ENCODE peak calls at places on chromosome 12, in five cellular contexts. L, Z, F, J and X are unnamed samples.

GRCh38 chr12:105485926-105486325 is 155.4 kb downstream of the C12orf75 start:
- DNase-seq in L (no peak), Z (no peak), F (no peak), J (no peak), X (no peak)

GRCh38 chr12:58765653-58766554 is 154.4 kb downstream of the LRIG3 start:
- DNase-seq in L (no peak), Z (no peak), F (no peak), J (no peak), X (no peak)

GRCh38 chr12:54561164-54561563 is 11.8 kb downstream of the PDE1B start:
- DNase-seq in L (no peak), Z (no peak), F (peak; percentile 50), J (no peak), X (no peak)

GRCh38 chr12:54030889-54031860 is 1.7 kb upstream of the HOXC5 start:
- DNase-seq in L (no peak), Z (no peak), F (peak; percentile 51), J (no peak), X (no peak)

GRCh38 chr12:26378721-26379120 is 183.3 kb downstream of the SSPN start:
- DNase-seq in L (no peak), Z (no peak), F (peak; percentile 46), J (no peak), X (no peak)

GRCh38 chr12:94988471-94988870 is 15.0 kb downstream of the NDUFA12 start:
- DNase-seq in L (no peak), Z (no peak), F (no peak), J (no peak), X (no peak)

GRCh38 chr12:50615534-50616296 is 110.9 kb downstream of the DIP2B start:
- DNase-seq in L (no peak), Z (no peak), F (no peak), J (no peak), X (no peak)

GRCh38 chr12:112179936-112180335 is 54.6 kb downstream of the TRAFD1 start:
- DNase-seq in L (no peak), Z (no peak), F (no peak), J (no peak), X (no peak)

GRCh38 chr12:117679776-117680175 is 289.0 kb downstream of the KSR2 start:
- DNase-seq in L (no peak), Z (no peak), F (no peak), J (no peak), X (no peak)

GRCh38 chr12:12899530-12900380 is 8.4 kb downstream of the GPRC5A start:
- DNase-seq in L (peak; percentile 79), Z (no peak), F (no peak), J (peak; percentile 71), X (peak; percentile 86)

GRCh38 chr12:4909397-4909733 is 340 bp upstream of the KCNA1 start:
- DNase-seq in L (no peak), Z (no peak), F (no peak), J (no peak), X (no peak)

GRCh38 chr12:62803756-62804155 is 131.2 kb downstream of the PPM1H start:
- DNase-seq in L (no peak), Z (no peak), F (no peak), J (no peak), X (no peak)

GRCh38 chr12:48903363-48903981 is 21.8 kb downstream of the FKBP11 start:
- DNase-seq in L (no peak), Z (no peak), F (no peak), J (no peak), X (no peak)
- H3K4me3 ChIP-seq in L (no peak overlapping the region), Z (peak overlapping the region; percentile 10), F (peak overlapping the region; percentile 13), J (peak overlapping the region; percentile 4), X (no peak overlapping the region)

DNA sequence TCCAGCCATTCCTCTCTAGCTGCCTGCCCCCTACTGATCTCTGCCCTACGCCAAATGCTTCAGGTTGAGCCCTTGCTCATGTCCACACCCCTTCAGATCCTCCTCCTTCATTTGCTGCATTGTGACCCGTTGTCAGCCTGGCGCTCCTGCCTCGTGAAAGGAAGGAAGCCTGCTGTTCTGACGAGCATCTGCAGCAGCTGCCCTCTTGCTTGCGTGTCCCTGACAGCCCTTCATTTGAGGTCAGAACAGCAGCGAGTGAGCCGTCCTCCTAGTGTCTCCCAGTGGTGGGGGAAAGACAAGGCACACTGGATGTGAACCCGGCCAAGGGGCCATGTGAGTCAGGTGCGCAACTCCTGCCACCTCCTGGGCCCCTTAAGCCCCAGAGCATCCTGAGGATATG is 3.0 kb upstream of the PIANP start:
- DNase-seq in L (no peak), Z (no peak), F (no peak), J (no peak), X (no peak)
- TF ChIP-seq CTCF in L (no peak), Z (no peak), F (no peak), J (peak; percentile 4), X (no peak)

DNA sequence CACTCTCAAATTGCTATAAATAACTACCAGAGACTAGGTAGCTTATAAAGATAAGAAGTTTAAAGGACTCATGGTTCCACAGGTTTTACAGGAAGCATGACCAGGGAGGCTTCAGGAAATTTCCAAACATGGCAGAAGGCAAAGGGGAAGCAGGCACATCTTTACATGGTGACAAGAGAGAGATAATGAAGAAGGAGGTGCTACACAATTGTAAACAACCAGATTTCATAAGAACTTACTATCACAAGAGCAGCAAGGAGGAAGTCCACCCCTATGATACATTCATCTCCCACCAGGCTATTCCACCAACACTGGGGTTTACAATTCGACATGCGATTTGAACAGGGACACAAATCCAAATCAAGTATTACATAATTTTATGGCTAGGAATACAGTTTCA is 257.7 kb downstream of the BTG1 start:
- DNase-seq in L (no peak), Z (no peak), F (no peak), J (no peak), X (no peak)
- H3K4me3 ChIP-seq in L (no peak overlapping the region), Z (no peak overlapping the region), F (no peak overlapping the region), J (no peak overlapping the region), X (no peak overlapping the region)

DNA sequence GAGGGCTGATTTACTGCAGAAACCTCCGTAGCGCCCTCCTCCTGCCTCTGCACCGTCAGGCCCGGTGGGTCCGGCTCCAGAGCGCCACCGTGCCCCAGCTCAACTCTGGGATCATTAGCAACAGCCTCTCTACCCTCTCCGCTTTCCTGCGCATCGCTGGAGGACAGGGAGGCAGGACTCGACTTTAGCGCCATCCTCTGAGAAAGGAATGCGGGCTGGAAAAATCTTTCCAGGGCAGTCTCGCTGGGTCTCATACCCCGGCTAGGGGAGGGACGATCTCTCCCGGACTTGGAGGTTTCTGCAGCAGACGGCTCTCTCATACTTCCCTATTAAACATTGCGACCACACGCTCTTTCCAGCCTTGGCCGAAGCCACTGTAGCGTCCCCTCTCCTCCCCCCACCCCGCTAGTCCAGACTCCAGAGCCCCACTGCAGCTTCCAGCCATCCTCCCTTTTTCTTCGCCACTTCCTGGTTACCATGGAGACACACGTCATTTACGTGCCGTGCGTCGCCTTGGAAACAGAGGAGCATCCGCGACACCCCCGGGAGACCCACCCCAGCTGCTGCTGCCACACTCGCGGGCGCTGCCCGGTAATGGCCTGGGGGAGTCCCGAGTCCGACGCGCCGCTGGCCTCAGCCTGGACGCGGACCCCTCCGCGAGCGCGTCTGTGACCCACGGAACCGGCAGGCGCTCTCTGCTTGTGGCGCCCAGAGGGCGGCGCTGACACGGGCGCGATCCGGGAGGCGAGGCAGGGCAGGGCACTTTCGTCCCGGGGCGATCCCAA is at the start of gene CCDC184:
- DNase-seq in L (no peak), Z (peak; percentile 41), F (peak; percentile 87), J (peak; percentile 75), X (no peak)
- TF ChIP-seq CTCF in L (peak; percentile 42), Z (no peak), F (no peak), J (peak; percentile 63), X (peak; percentile 60)

GRCh38 chr12:132204064-132204821 is 60.0 kb downstream of the NOC4L start:
- DNase-seq in L (no peak), Z (no peak), F (no peak), J (no peak), X (no peak)
- H3K4me3 ChIP-seq in L (no peak overlapping the region), Z (no peak overlapping the region), F (no peak overlapping the region), J (no peak overlapping the region), X (no peak overlapping the region)

DNA sequence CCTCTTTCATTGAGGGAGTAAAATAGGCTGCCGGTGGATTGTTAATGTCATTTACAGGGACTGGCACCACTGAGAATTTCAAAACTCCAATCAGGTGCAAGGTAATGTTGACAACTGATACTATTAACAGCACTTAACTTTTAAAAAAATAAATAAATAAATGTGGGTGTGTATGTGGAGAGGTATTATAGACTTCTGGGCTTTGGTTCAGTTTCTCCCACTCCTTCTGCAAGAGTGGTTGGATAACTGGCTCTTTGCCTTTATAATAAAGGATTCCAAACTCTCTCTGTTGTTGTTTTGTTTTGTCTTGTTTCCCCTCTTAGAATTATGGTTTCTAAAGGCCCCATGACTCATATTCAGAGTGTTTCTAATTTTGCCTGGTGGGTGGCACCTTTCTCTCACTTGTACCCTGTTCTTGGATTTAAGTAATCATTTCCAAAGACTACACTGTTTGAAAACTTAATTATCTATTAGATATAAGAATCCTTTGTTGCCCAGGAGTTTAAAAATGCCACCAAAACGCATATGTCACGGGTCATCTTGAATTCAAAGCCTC is 151.6 kb upstream of the ARID2 start:
- DNase-seq in L (no peak), Z (no peak), F (no peak), J (peak; percentile 14), X (no peak)
- TF ChIP-seq CTCF in L (no peak), Z (no peak), F (no peak), J (no peak), X (no peak)